ENCODE peak calls at places on chromosomes 1 and 21, in seven cellular contexts. One of them, this sample, is unnamed.

GRCh38 chr21:36200089-36200561 is 43.5 kb downstream of the DOP1B start:
- DNase-seq in H9: no peak
- DNase-seq in neuronal stem cell: no peak
- DNase-seq in H1: no peak
- DNase-seq in IMR-90: no peak
- DNase-seq in mesendoderm: no peak
- DNase-seq in trophoblast cell: no peak
- DNase-seq in this sample: no peak

GRCh38 chr1:12634156-12634555 is 9.7 kb upstream of the AADACL4 start:
- DNase-seq in H9: no peak
- DNase-seq in neuronal stem cell: no peak
- DNase-seq in H1: no peak
- DNase-seq in IMR-90: no peak
- DNase-seq in mesendoderm: no peak
- DNase-seq in trophoblast cell: no peak
- DNase-seq in this sample: no peak

GRCh38 chr1:221708076-221708571 is 33.8 kb downstream of the DUSP10 start:
- DNase-seq in H9: no peak
- DNase-seq in neuronal stem cell: no peak
- DNase-seq in H1: no peak
- DNase-seq in IMR-90: no peak
- DNase-seq in mesendoderm: no peak
- DNase-seq in trophoblast cell: peak
- DNase-seq in this sample: peak

GRCh38 chr1:216929870-216930582 is 206.8 kb upstream of the ESRRG start:
- DNase-seq in H9: no peak
- DNase-seq in neuronal stem cell: no peak
- DNase-seq in H1: no peak
- DNase-seq in IMR-90: peak
- DNase-seq in mesendoderm: no peak
- DNase-seq in trophoblast cell: no peak
- DNase-seq in this sample: peak

GRCh38 chr1:155880856-155881255 is 21.5 kb downstream of the SYT11 start:
- DNase-seq in H9: no peak
- DNase-seq in neuronal stem cell: no peak
- DNase-seq in H1: no peak
- DNase-seq in IMR-90: no peak
- DNase-seq in mesendoderm: no peak
- DNase-seq in trophoblast cell: no peak
- DNase-seq in this sample: no peak

GRCh38 chr1:69315823-69316222 is 251.9 kb upstream of the LRRC7 start:
- DNase-seq in H9: peak
- DNase-seq in neuronal stem cell: no peak
- DNase-seq in H1: no peak
- DNase-seq in IMR-90: no peak
- DNase-seq in mesendoderm: peak
- DNase-seq in trophoblast cell: peak
- DNase-seq in this sample: no peak

GRCh38 chr1:111346089-111346885 is 55.6 kb downstream of the CHIA start:
- DNase-seq in H9: peak
- DNase-seq in neuronal stem cell: peak
- DNase-seq in H1: peak
- DNase-seq in IMR-90: peak
- DNase-seq in mesendoderm: peak
- DNase-seq in trophoblast cell: peak
- DNase-seq in this sample: peak

GRCh38 chr1:34066921-34067603 is 98.0 kb downstream of the CSMD2 start:
- DNase-seq in H9: no peak
- DNase-seq in neuronal stem cell: no peak
- DNase-seq in H1: no peak
- DNase-seq in IMR-90: peak
- DNase-seq in mesendoderm: no peak
- DNase-seq in trophoblast cell: peak
- DNase-seq in this sample: no peak

GRCh38 chr1:89930579-89930978 is 64.3 kb upstream of the ZNF326 start:
- DNase-seq in H9: no peak
- DNase-seq in neuronal stem cell: no peak
- DNase-seq in H1: no peak
- DNase-seq in IMR-90: no peak
- DNase-seq in mesendoderm: no peak
- DNase-seq in trophoblast cell: no peak
- DNase-seq in this sample: no peak

GRCh38 chr1:234763910-234764309 is 153.9 kb upstream of the IRF2BP2 start:
- DNase-seq in H9: no peak
- DNase-seq in neuronal stem cell: no peak
- DNase-seq in H1: no peak
- DNase-seq in IMR-90: no peak
- DNase-seq in mesendoderm: no peak
- DNase-seq in trophoblast cell: no peak
- DNase-seq in this sample: no peak

GRCh38 chr1:7004181-7004580 is 218.9 kb downstream of the CAMTA1 start:
- DNase-seq in H9: no peak
- DNase-seq in neuronal stem cell: no peak
- DNase-seq in H1: no peak
- DNase-seq in IMR-90: no peak
- DNase-seq in mesendoderm: no peak
- DNase-seq in trophoblast cell: no peak
- DNase-seq in this sample: no peak

GRCh38 chr1:41695118-41695517 is 210.6 kb upstream of the EDN2 start:
- DNase-seq in H9: no peak
- DNase-seq in neuronal stem cell: no peak
- DNase-seq in H1: no peak
- DNase-seq in IMR-90: no peak
- DNase-seq in mesendoderm: no peak
- DNase-seq in trophoblast cell: no peak
- DNase-seq in this sample: no peak

GRCh38 chr1:115218696-115219095 is 119.4 kb downstream of the NGF start:
- DNase-seq in H9: no peak
- DNase-seq in neuronal stem cell: no peak
- DNase-seq in H1: no peak
- DNase-seq in IMR-90: no peak
- DNase-seq in mesendoderm: no peak
- DNase-seq in trophoblast cell: no peak
- DNase-seq in this sample: no peak

GRCh38 chr1:13682443-13682842 is 17.5 kb upstream of the PRDM2 start:
- DNase-seq in H9: no peak
- DNase-seq in neuronal stem cell: no peak
- DNase-seq in H1: no peak
- DNase-seq in IMR-90: no peak
- DNase-seq in mesendoderm: no peak
- DNase-seq in trophoblast cell: no peak
- DNase-seq in this sample: no peak

GRCh38 chr1:158049867-158050266 is 56.4 kb downstream of the KIRREL1 start:
- DNase-seq in H9: no peak
- DNase-seq in neuronal stem cell: no peak
- DNase-seq in H1: no peak
- DNase-seq in IMR-90: peak
- DNase-seq in mesendoderm: no peak
- DNase-seq in trophoblast cell: no peak
- DNase-seq in this sample: no peak
- H3K23ac ChIP-seq in H9: no peak
- H3K23ac ChIP-seq in neuronal stem cell: no peak
- H3K23ac ChIP-seq in H1: no peak
- H3K23ac ChIP-seq in IMR-90: no peak
- H3K23ac ChIP-seq in mesendoderm: no peak
- H3K23ac ChIP-seq in trophoblast cell: no peak
- H3K23ac ChIP-seq in this sample: no peak

GRCh38 chr21:44349847-44350772 is 3.3 kb upstream of the TRPM2 start:
- DNase-seq in H9: peak
- DNase-seq in neuronal stem cell: no peak
- DNase-seq in H1: no peak
- DNase-seq in IMR-90: no peak
- DNase-seq in mesendoderm: no peak
- DNase-seq in trophoblast cell: no peak
- DNase-seq in this sample: no peak

GRCh38 chr21:44350773-44351481 is 2.5 kb upstream of the TRPM2 start:
- DNase-seq in H9: peak
- DNase-seq in neuronal stem cell: no peak
- DNase-seq in H1: no peak
- DNase-seq in IMR-90: no peak
- DNase-seq in mesendoderm: no peak
- DNase-seq in trophoblast cell: no peak
- DNase-seq in this sample: no peak

GRCh38 chr21:44349416-44349846 is 4.0 kb upstream of the TRPM2 start:
- DNase-seq in H9: no peak
- DNase-seq in neuronal stem cell: no peak
- DNase-seq in H1: no peak
- DNase-seq in IMR-90: no peak
- DNase-seq in mesendoderm: no peak
- DNase-seq in trophoblast cell: no peak
- DNase-seq in this sample: no peak

GRCh38 chr21:44347911-44348451 is 5.4 kb upstream of the TRPM2 start:
- DNase-seq in H9: no peak
- DNase-seq in neuronal stem cell: no peak
- DNase-seq in H1: no peak
- DNase-seq in IMR-90: no peak
- DNase-seq in mesendoderm: no peak
- DNase-seq in trophoblast cell: no peak
- DNase-seq in this sample: no peak

DNA sequence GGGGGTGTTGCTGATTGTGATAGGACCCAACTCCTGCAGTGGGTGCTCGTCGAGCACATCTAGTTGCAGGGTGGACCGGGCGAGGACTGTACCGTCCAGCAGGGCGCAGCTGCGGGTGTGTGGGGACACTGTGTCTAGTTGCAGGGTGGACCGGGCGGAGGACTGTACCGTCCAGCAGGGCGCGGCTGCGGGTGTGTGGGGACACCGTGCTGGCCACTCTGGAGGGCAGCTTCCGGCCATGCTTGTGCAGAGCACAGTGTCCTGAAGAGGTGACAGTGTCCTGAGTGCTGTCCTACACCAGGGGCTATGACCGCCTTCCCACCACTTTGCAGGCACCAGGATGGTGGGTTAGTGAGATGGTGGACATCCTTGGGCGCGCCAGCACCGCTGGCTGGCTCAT is 4.6 kb upstream of the TRPM2 start:
- DNase-seq in H9: no peak
- DNase-seq in neuronal stem cell: no peak
- DNase-seq in H1: no peak
- DNase-seq in IMR-90: no peak
- DNase-seq in mesendoderm: no peak
- DNase-seq in trophoblast cell: no peak
- DNase-seq in this sample: no peak
- H3K4ac ChIP-seq in H9: no peak
- H3K4ac ChIP-seq in neuronal stem cell: no peak
- H3K4ac ChIP-seq in H1: no peak
- H3K4ac ChIP-seq in IMR-90: no peak
- H3K4ac ChIP-seq in mesendoderm: no peak
- H3K4ac ChIP-seq in trophoblast cell: no peak
- H3K4ac ChIP-seq in this sample: no peak

DNA sequence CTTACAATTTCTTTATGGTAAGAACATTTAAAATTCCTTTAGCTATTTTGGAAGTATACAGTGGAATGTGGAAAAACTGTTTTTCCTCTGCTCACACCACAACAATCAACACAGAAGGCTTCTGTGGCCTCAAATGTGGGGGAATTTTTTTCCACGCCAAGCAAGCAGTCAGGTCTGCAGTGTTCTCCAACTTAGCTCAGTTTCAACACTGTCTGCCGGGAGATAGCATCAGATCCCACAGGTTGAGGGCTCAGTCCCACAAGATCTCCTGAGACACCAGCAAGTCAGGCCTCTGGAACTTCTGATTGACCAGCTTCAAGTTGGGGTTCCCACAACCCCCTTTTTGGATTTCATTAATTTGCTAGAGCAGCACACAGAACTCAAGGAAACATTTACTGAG is 50.3 kb downstream of the PTBP2 start:
- DNase-seq in H9: no peak
- DNase-seq in neuronal stem cell: no peak
- DNase-seq in H1: no peak
- DNase-seq in IMR-90: no peak
- DNase-seq in mesendoderm: no peak
- DNase-seq in trophoblast cell: no peak
- DNase-seq in this sample: no peak
- H3K23ac ChIP-seq in H9: no peak
- H3K23ac ChIP-seq in neuronal stem cell: no peak
- H3K23ac ChIP-seq in H1: no peak
- H3K23ac ChIP-seq in IMR-90: no peak
- H3K23ac ChIP-seq in mesendoderm: no peak
- H3K23ac ChIP-seq in trophoblast cell: no peak
- H3K23ac ChIP-seq in this sample: no peak

GRCh38 chr1:225923381-225923691 is 714 bp downstream of the PYCR2 start:
- DNase-seq in H9: no peak
- DNase-seq in neuronal stem cell: no peak
- DNase-seq in H1: no peak
- DNase-seq in IMR-90: no peak
- DNase-seq in mesendoderm: no peak
- DNase-seq in trophoblast cell: no peak
- DNase-seq in this sample: no peak

GRCh38 chr1:225923692-225924555 is at the start of gene PYCR2:
- DNase-seq in H9: peak
- DNase-seq in neuronal stem cell: peak
- DNase-seq in H1: peak
- DNase-seq in IMR-90: peak
- DNase-seq in mesendoderm: peak
- DNase-seq in trophoblast cell: peak
- DNase-seq in this sample: peak

GRCh38 chr1:225918280-225918679 is 5.8 kb downstream of the PYCR2 start:
- DNase-seq in H9: no peak
- DNase-seq in neuronal stem cell: no peak
- DNase-seq in H1: no peak
- DNase-seq in IMR-90: no peak
- DNase-seq in mesendoderm: no peak
- DNase-seq in trophoblast cell: no peak
- DNase-seq in this sample: no peak

GRCh38 chr1:225919906-225920305 is 4.1 kb downstream of the PYCR2 start:
- DNase-seq in H9: no peak
- DNase-seq in neuronal stem cell: no peak
- DNase-seq in H1: no peak
- DNase-seq in IMR-90: peak
- DNase-seq in mesendoderm: no peak
- DNase-seq in trophoblast cell: no peak
- DNase-seq in this sample: peak

DNA sequence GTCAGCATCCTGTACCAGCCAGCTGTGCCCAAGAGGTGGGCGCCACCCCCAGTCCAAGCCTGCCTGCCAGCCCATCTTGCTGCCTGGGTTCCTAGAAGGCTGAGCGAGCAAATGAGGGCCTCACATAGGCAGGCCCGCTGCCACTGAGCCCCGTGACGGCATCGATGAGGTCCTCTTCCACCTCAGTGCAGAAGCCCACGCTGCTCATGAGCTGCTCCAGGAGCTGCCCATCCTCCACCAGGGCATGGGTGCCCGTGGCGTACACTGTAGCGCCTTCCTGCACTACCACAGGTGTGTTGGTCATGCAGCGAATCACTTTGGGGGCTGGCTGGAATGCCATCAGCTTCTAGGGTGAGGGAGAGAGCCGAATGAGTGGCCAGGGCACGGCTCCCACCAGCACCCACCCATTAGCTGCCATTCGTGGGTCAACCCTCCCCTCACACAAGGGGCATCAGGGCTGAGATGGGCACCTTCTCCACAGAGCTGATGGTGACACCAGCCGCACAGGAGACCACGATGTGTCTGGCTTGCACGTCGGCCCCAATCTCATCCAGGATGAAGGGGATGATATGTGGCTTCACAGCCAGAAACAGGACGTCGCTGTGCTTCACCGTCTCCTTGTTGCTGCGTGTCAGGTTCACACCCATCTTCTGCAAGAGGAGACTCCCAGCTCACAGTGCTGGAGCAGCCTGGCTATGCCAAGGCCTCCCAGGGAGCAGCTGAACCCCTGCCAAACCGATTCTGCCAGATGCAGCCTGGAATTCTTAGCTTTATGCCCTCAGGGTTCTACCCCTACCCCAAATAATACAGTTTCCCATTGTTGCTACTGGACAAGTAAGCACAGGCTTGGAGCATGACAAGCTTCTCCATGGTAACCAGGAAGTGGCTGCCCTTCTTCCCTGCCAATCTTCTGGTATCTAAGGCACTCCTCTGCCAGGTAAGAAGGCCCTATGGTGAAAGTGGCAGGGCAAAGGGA is 2.0 kb downstream of the PYCR2 start:
- DNase-seq in H9: no peak
- DNase-seq in neuronal stem cell: no peak
- DNase-seq in H1: no peak
- DNase-seq in IMR-90: no peak
- DNase-seq in mesendoderm: no peak
- DNase-seq in trophoblast cell: no peak
- DNase-seq in this sample: no peak
- H3K4ac ChIP-seq in H9: no peak
- H3K4ac ChIP-seq in neuronal stem cell: no peak
- H3K4ac ChIP-seq in H1: no peak
- H3K4ac ChIP-seq in IMR-90: no peak
- H3K4ac ChIP-seq in mesendoderm: no peak
- H3K4ac ChIP-seq in trophoblast cell: no peak
- H3K4ac ChIP-seq in this sample: peak

This sample was measured in mesenchymal stem cell.